ENCODE peak calls at places on chromosomes 1 and 21, in ten cellular contexts. H is fibroblast of pulmonary artery; N is ovary; B is A549; R is HTR-8/SVneo; Q is stimulated activated naive CD4-positive, alpha-beta T cell treated with Interleukin-2 at 50 U/mL for 16 hours; P is HuH-7.5; C is stimulated activated CD8-positive, alpha-beta memory T cell treated with anti-CD3 and anti-CD28 coated beads, Interleukin-4, amount 100 ng/mL, for 24 hours; J is cardiac fibroblast; I is activated CD4-positive, alpha-beta T cell treated with anti-CD3 and anti-CD28 coated beads, Interleukin-2, amount 50 U/mL, for 1 hour. S is an unnamed sample.

GRCh38 chr1:201907621-201908020 is 18.9 kb downstream of the SHISA4 start:
- DNase-seq in N (no peak), P (no peak), J (no peak), I (no peak), R (no peak), Q (no peak), B (no peak), H (no peak), C (no peak), S (no peak)

GRCh38 chr1:34415140-34415539 is 238.4 kb downstream of the C1orf94 start:
- DNase-seq in C (no peak), R (no peak), I (no peak), J (no peak), Q (no peak), H (no peak), N (no peak), P (no peak), B (no peak), S (no peak)

GRCh38 chr21:42599486-42599885 is 53.9 kb upstream of the PDE9A start:
- DNase-seq in Q (no peak), C (no peak), B (no peak), H (no peak), I (no peak), N (no peak), R (no peak), J (no peak), P (no peak), S (no peak)

GRCh38 chr1:230185076-230186001 is 118.3 kb downstream of the GALNT2 start:
- DNase-seq in C (no peak), N (no peak), Q (no peak), R (no peak), I (no peak), J (peak; percentile 28), B (no peak), H (no peak), P (no peak), S (no peak)

GRCh38 chr1:44411861-44412260 is 6.8 kb downstream of the RNF220 start:
- DNase-seq in R (no peak), I (no peak), H (no peak), B (no peak), N (no peak), J (no peak), Q (no peak), C (no peak), P (no peak), S (no peak)

GRCh38 chr1:59135761-59136255 is 161.1 kb upstream of the FGGY start:
- DNase-seq in J (no peak), I (no peak), P (no peak), C (no peak), R (no peak), Q (no peak), B (no peak), H (no peak), N (no peak), S (no peak)

GRCh38 chr1:17562375-17562774 is 22.9 kb downstream of the ARHGEF10L start:
- DNase-seq in N (no peak), Q (no peak), B (no peak), P (no peak), J (no peak), C (no peak), H (no peak), I (no peak), R (no peak), S (no peak)

GRCh38 chr1:240646861-240647260 is 34.9 kb upstream of the GREM2 start:
- DNase-seq in P (no peak), H (no peak), N (no peak), Q (no peak), B (no peak), C (no peak), J (no peak), R (no peak), I (no peak), S (no peak)

GRCh38 chr1:61184035-61184713 is 101.8 kb downstream of the NFIA start:
- DNase-seq in P (peak; percentile 43), Q (no peak), N (peak; percentile 94), I (no peak), J (peak; percentile 94), R (no peak), B (peak; percentile 19), H (peak; percentile 96), C (no peak), S (no peak)

GRCh38 chr21:35170244-35170756 is 121.2 kb upstream of the RUNX1 start:
- DNase-seq in R (no peak), C (no peak), P (no peak), Q (no peak), B (no peak), I (no peak), J (no peak), N (no peak), H (no peak), S (no peak)

GRCh38 chr21:35624896-35625295 is 435.4 kb downstream of the SETD4 start:
- DNase-seq in N (no peak), C (no peak), Q (no peak), I (no peak), H (no peak), B (no peak), J (no peak), P (no peak), R (no peak), S (no peak)

GRCh38 chr1:61202854-61203603 is 120.7 kb downstream of the NFIA start:
- DNase-seq in R (no peak), P (no peak), N (no peak), Q (no peak), B (no peak), C (no peak), H (no peak), J (no peak), I (no peak), S (no peak)

GRCh38 chr1:221165331-221166161 is 286.3 kb downstream of the HLX start:
- DNase-seq in I (no peak), N (no peak), R (no peak), Q (no peak), P (no peak), B (no peak), J (no peak), H (peak; percentile 23), C (no peak), S (no peak)

GRCh38 chr1:207922554-207922953 is 11.6 kb upstream of the CD34 start:
- DNase-seq in R (no peak), Q (no peak), I (no peak), H (peak; percentile 25), P (no peak), B (no peak), N (no peak), J (no peak), C (no peak), S (no peak)

S was measured in central memory CD4-positive, alpha-beta T cell.